ENCODE peak calls at places on chromosomes 12 and 14, in four cellular contexts. D is GM13977, K is frontal cortex, M is anterior cingulate cortex. Y is an unnamed sample.

GRCh38 chr14:78530078-78530477 is 359.9 kb downstream of the NRXN3 start:
- DNase-seq in K (no peak), M (no peak), D (peak), Y (no peak)

GRCh38 chr14:77059276-77059934 is 30.9 kb upstream of the IRF2BPL start:
- DNase-seq in D (no peak), K (peak), M (peak), Y (peak)

GRCh38 chr14:68268197-68268596 is 448.6 kb downstream of the RAD51B start:
- DNase-seq in M (no peak), D (peak), K (no peak), Y (no peak)

GRCh38 chr12:6195665-6196535 is 4.3 kb upstream of the CD9 start:
- DNase-seq in K (peak), D (peak), M (peak), Y (peak)

GRCh38 chr14:97107760-97108159 is 310.6 kb downstream of the VRK1 start:
- DNase-seq in M (no peak), D (no peak), K (no peak), Y (no peak)

GRCh38 chr12:17030338-17030737 is 424.4 kb upstream of the LMO3 start:
- DNase-seq in K (no peak), D (no peak), M (no peak), Y (no peak)

GRCh38 chr12:57754411-57755193 is at the start of gene MARCHF9:
- DNase-seq in D (peak), M (peak), K (peak), Y (no peak)

GRCh38 chr12:59403259-59403932 is 192.4 kb upstream of the SLC16A7 start:
- DNase-seq in K (peak), M (peak), D (peak), Y (peak)

GRCh38 chr12:122544537-122544936 is 17.5 kb downstream of the KNTC1 start:
- DNase-seq in K (no peak), M (no peak), D (peak), Y (no peak)

GRCh38 chr12:21643758-21644157 is 13.9 kb downstream of the LDHB start:
- DNase-seq in D (no peak), K (no peak), M (no peak), Y (no peak)

GRCh38 chr12:69732088-69732487 is 6.6 kb upstream of the RAB3IP start:
- DNase-seq in K (no peak), M (no peak), D (no peak), Y (no peak)

GRCh38 chr14:90836692-90837063 is 20.4 kb upstream of the TTC7B start:
- DNase-seq in M (no peak), D (no peak), K (no peak), Y (no peak)

GRCh38 chr14:90332271-90332584 is 487 bp upstream of the NRDE2 start:
- DNase-seq in K (no peak), D (no peak), M (no peak), Y (no peak)

GRCh38 chr12:110503432-110503831 is 1.3 kb downstream of the RAD9B start:
- DNase-seq in K (no peak), M (no peak), D (no peak), Y (no peak)

GRCh38 chr12:76586764-76587395 is 27.3 kb upstream of the OSBPL8 start:
- DNase-seq in K (peak), M (peak), D (no peak), Y (no peak)

GRCh38 chr12:109281452-109281851 is 27.6 kb downstream of the FOXN4 start:
- DNase-seq in M (no peak), D (no peak), K (no peak), Y (no peak)

GRCh38 chr12:12334710-12335040 is 15.4 kb downstream of the MANSC1 start:
- DNase-seq in M (no peak), D (no peak), K (no peak), Y (no peak)

GRCh38 chr12:47094804-47095203 is 15.0 kb upstream of the AMIGO2 start:
- DNase-seq in M (no peak), D (no peak), K (no peak), Y (no peak)

GRCh38 chr14:54501423-54501822 is 8.3 kb upstream of the CGRRF1 start:
- DNase-seq in D (no peak), M (no peak), K (no peak), Y (no peak)

GRCh38 chr12:116266631-116267349 is 10.7 kb downstream of the MED13L start:
- DNase-seq in M (no peak), D (no peak), K (no peak), Y (no peak)

GRCh38 chr12:92408072-92408900 is 262.6 kb upstream of the BTG1 start:
- DNase-seq in K (no peak), D (peak), M (no peak), Y (no peak)

GRCh38 chr12:77131977-77132490 is 66.7 kb upstream of the E2F7 start:
- DNase-seq in M (no peak), K (no peak), D (no peak), Y (no peak)

GRCh38 chr14:43983721-43984120 is 523.4 kb downstream of the FSCB start:
- DNase-seq in D (no peak), M (no peak), K (no peak), Y (no peak)

GRCh38 chr12:112018571-112019237 is 5.5 kb downstream of the ERP29 start:
- DNase-seq in D (no peak), K (no peak), M (no peak), Y (no peak)

GRCh38 chr12:6899837-6900519 is 4.6 kb upstream of the LRRC23 start:
- DNase-seq in K (no peak), D (no peak), M (peak), Y (no peak)

GRCh38 chr14:72616811-72617210 is 277.1 kb downstream of the DPF3 start:
- DNase-seq in M (no peak), D (no peak), K (no peak), Y (no peak)

GRCh38 chr12:55816876-55817351 is 610 bp downstream of the SARNP start:
- DNase-seq in K (no peak), D (no peak), M (no peak), Y (no peak)

GRCh38 chr14:65453807-65454480 is 41.4 kb downstream of the FUT8 start:
- DNase-seq in M (no peak), K (no peak), D (no peak), Y (no peak)

GRCh38 chr14:104721704-104722431 is 2.2 kb upstream of the ADSS1 start:
- DNase-seq in M (no peak), D (no peak), K (no peak), Y (no peak)

GRCh38 chr12:4506870-4507269 is 31.8 kb upstream of the RAD51AP1 start:
- DNase-seq in K (no peak), M (no peak), D (peak), Y (no peak)

GRCh38 chr12:111624540-111624939 is 25.4 kb upstream of the ATXN2 start:
- DNase-seq in M (no peak), K (no peak), D (no peak), Y (no peak)

GRCh38 chr12:123278150-123278627 is 6.5 kb upstream of the CDK2AP1 start:
- DNase-seq in D (peak), K (no peak), M (no peak), Y (no peak)

GRCh38 chr14:50333010-50333409 is 20.9 kb downstream of the DMAC2L start:
- DNase-seq in M (no peak), K (no peak), D (no peak), Y (no peak)

GRCh38 chr12:108634225-108634795 is 616 bp upstream of the SELPLG start:
- DNase-seq in D (no peak), K (no peak), M (no peak), Y (no peak)

GRCh38 chr12:13103391-13104033 is at the start of gene GSG1:
- DNase-seq in M (no peak), K (no peak), D (no peak), Y (no peak)